ENCODE peak calls at places on chromosomes 11 and 22, in four cellular contexts. One of them, this sample, is unnamed.

GRCh38 chr11:6817668-6818067 is 18.2 kb upstream of the OR6A2 start:
- DNase-seq in GM18507: no peak
- DNase-seq in natural killer cell treated with Interleukin-12 subunit alpha and Interleukin-12 subunit beta and Interleukin-15 and Interleukin-18, amount 100 ng/mL, for 72 hours: no peak
- DNase-seq in naive thymus-derived CD8-positive, alpha-beta T cell: no peak
- DNase-seq in this sample: no peak

GRCh38 chr11:3989251-3989650 is 105.3 kb upstream of the RRM1 start:
- DNase-seq in GM18507: no peak
- DNase-seq in natural killer cell treated with Interleukin-12 subunit alpha and Interleukin-12 subunit beta and Interleukin-15 and Interleukin-18, amount 100 ng/mL, for 72 hours: no peak
- DNase-seq in naive thymus-derived CD8-positive, alpha-beta T cell: no peak
- DNase-seq in this sample: no peak

GRCh38 chr11:93143186-93143585 is 54.6 kb downstream of the SLC36A4 start:
- DNase-seq in GM18507: no peak
- DNase-seq in natural killer cell treated with Interleukin-12 subunit alpha and Interleukin-12 subunit beta and Interleukin-15 and Interleukin-18, amount 100 ng/mL, for 72 hours: no peak
- DNase-seq in naive thymus-derived CD8-positive, alpha-beta T cell: no peak
- DNase-seq in this sample: no peak

GRCh38 chr11:3732671-3733070 is 61.5 kb upstream of the CHRNA10 start:
- DNase-seq in GM18507: no peak
- DNase-seq in natural killer cell treated with Interleukin-12 subunit alpha and Interleukin-12 subunit beta and Interleukin-15 and Interleukin-18, amount 100 ng/mL, for 72 hours: no peak
- DNase-seq in naive thymus-derived CD8-positive, alpha-beta T cell: no peak
- DNase-seq in this sample: no peak

GRCh38 chr11:119051440-119052162 is 5.4 kb downstream of the HYOU1 start:
- DNase-seq in GM18507: no peak
- DNase-seq in natural killer cell treated with Interleukin-12 subunit alpha and Interleukin-12 subunit beta and Interleukin-15 and Interleukin-18, amount 100 ng/mL, for 72 hours: no peak
- DNase-seq in naive thymus-derived CD8-positive, alpha-beta T cell: no peak
- DNase-seq in this sample: no peak

GRCh38 chr11:77065878-77066228 is 918 bp upstream of the CAPN5 start:
- DNase-seq in GM18507: no peak
- DNase-seq in natural killer cell treated with Interleukin-12 subunit alpha and Interleukin-12 subunit beta and Interleukin-15 and Interleukin-18, amount 100 ng/mL, for 72 hours: no peak
- DNase-seq in naive thymus-derived CD8-positive, alpha-beta T cell: no peak
- DNase-seq in this sample: no peak

GRCh38 chr22:36781656-36782627 is 6.0 kb upstream of the IFT27 start:
- DNase-seq in GM18507: peak; percentile 69
- DNase-seq in natural killer cell treated with Interleukin-12 subunit alpha and Interleukin-12 subunit beta and Interleukin-15 and Interleukin-18, amount 100 ng/mL, for 72 hours: peak; percentile 80
- DNase-seq in naive thymus-derived CD8-positive, alpha-beta T cell: peak; percentile 90
- DNase-seq in this sample: peak; percentile 75

GRCh38 chr11:19220903-19221682 is 19.3 kb upstream of the CSRP3 start:
- DNase-seq in GM18507: no peak
- DNase-seq in natural killer cell treated with Interleukin-12 subunit alpha and Interleukin-12 subunit beta and Interleukin-15 and Interleukin-18, amount 100 ng/mL, for 72 hours: no peak
- DNase-seq in naive thymus-derived CD8-positive, alpha-beta T cell: no peak
- DNase-seq in this sample: no peak

GRCh38 chr22:39535302-39535805 is 2.8 kb upstream of the RPS19BP1 start:
- DNase-seq in GM18507: no peak
- DNase-seq in natural killer cell treated with Interleukin-12 subunit alpha and Interleukin-12 subunit beta and Interleukin-15 and Interleukin-18, amount 100 ng/mL, for 72 hours: no peak
- DNase-seq in naive thymus-derived CD8-positive, alpha-beta T cell: no peak
- DNase-seq in this sample: no peak

GRCh38 chr11:2769779-2770555 is 70.2 kb upstream of the KCNQ1OT1 start:
- DNase-seq in GM18507: no peak
- DNase-seq in natural killer cell treated with Interleukin-12 subunit alpha and Interleukin-12 subunit beta and Interleukin-15 and Interleukin-18, amount 100 ng/mL, for 72 hours: no peak
- DNase-seq in naive thymus-derived CD8-positive, alpha-beta T cell: peak; percentile 62
- DNase-seq in this sample: no peak

GRCh38 chr11:77495526-77495925 is 21.6 kb upstream of the PAK1 start:
- DNase-seq in GM18507: no peak
- DNase-seq in natural killer cell treated with Interleukin-12 subunit alpha and Interleukin-12 subunit beta and Interleukin-15 and Interleukin-18, amount 100 ng/mL, for 72 hours: no peak
- DNase-seq in naive thymus-derived CD8-positive, alpha-beta T cell: no peak
- DNase-seq in this sample: no peak

GRCh38 chr11:100557830-100558611 is 129.1 kb upstream of the ARHGAP42 start:
- DNase-seq in GM18507: no peak
- DNase-seq in natural killer cell treated with Interleukin-12 subunit alpha and Interleukin-12 subunit beta and Interleukin-15 and Interleukin-18, amount 100 ng/mL, for 72 hours: no peak
- DNase-seq in naive thymus-derived CD8-positive, alpha-beta T cell: no peak
- DNase-seq in this sample: no peak

GRCh38 chr22:39678862-39679490 is 108.4 kb downstream of the CACNA1I start:
- DNase-seq in GM18507: no peak
- DNase-seq in natural killer cell treated with Interleukin-12 subunit alpha and Interleukin-12 subunit beta and Interleukin-15 and Interleukin-18, amount 100 ng/mL, for 72 hours: no peak
- DNase-seq in naive thymus-derived CD8-positive, alpha-beta T cell: no peak
- DNase-seq in this sample: no peak

GRCh38 chr22:43897751-43898261 is 6.0 kb upstream of the PNPLA5 start:
- DNase-seq in GM18507: no peak
- DNase-seq in natural killer cell treated with Interleukin-12 subunit alpha and Interleukin-12 subunit beta and Interleukin-15 and Interleukin-18, amount 100 ng/mL, for 72 hours: no peak
- DNase-seq in naive thymus-derived CD8-positive, alpha-beta T cell: no peak
- DNase-seq in this sample: no peak

GRCh38 chr22:48781868-48782267 is 1045.8 kb downstream of the BRD1 start:
- DNase-seq in GM18507: no peak
- DNase-seq in natural killer cell treated with Interleukin-12 subunit alpha and Interleukin-12 subunit beta and Interleukin-15 and Interleukin-18, amount 100 ng/mL, for 72 hours: no peak
- DNase-seq in naive thymus-derived CD8-positive, alpha-beta T cell: no peak
- DNase-seq in this sample: no peak

GRCh38 chr11:75547617-75548054 is 14.4 kb upstream of the SERPINH1 start:
- DNase-seq in GM18507: no peak
- DNase-seq in natural killer cell treated with Interleukin-12 subunit alpha and Interleukin-12 subunit beta and Interleukin-15 and Interleukin-18, amount 100 ng/mL, for 72 hours: no peak
- DNase-seq in naive thymus-derived CD8-positive, alpha-beta T cell: no peak
- DNase-seq in this sample: no peak

This sample was measured in central memory CD4-positive, alpha-beta T cell.